ENCODE peak calls at places on chromosomes 4 and X, in five cellular contexts. Y, G, A, P and E are unnamed samples.
A peak's percentile ranks its signal among the peaks of the same experiment; 100 is the strongest.

GRCh38 chr4:102343964-102344519 is 1.2 kb downstream of the SLC39A8 start:
- DNase-seq in Y (no peak), G (peak; percentile 70), A (no peak), P (peak; percentile 79), E (no peak)

GRCh38 chr4:73648478-73648877 is 28.2 kb upstream of the RASSF6 start:
- DNase-seq in Y (no peak), G (no peak), A (no peak), P (no peak), E (no peak)

GRCh38 chrX:10015711-10016515 is 48.8 kb downstream of the CLDN34 start:
- DNase-seq in Y (no peak), G (no peak), A (peak; percentile 57), P (no peak), E (no peak)

GRCh38 chr4:26302390-26302897 is 18.4 kb upstream of the RBPJ start:
- DNase-seq in Y (no peak), G (no peak), A (no peak), P (no peak), E (no peak)

GRCh38 chrX:149286940-149287349 is 218.2 kb downstream of the IDS start:
- DNase-seq in Y (peak; percentile 0), G (peak; percentile 30), A (peak; percentile 58), P (peak; percentile 53), E (peak; percentile 18)

GRCh38 chr4:53196872-53197759 is 168.7 kb downstream of the SCFD2 start:
- DNase-seq in Y (peak; percentile 82), G (peak; percentile 79), A (peak; percentile 95), P (peak; percentile 73), E (peak; percentile 80)

GRCh38 chr4:153705743-153706468 is 21.8 kb downstream of the TLR2 start:
- DNase-seq in Y (no peak), G (no peak), A (no peak), P (no peak), E (no peak)

GRCh38 chr4:139704915-139705485 is 39.4 kb downstream of the MGST2 start:
- DNase-seq in Y (no peak), G (peak; percentile 28), A (no peak), P (no peak), E (no peak)

GRCh38 chr4:56226579-56226978 is 160.7 kb downstream of the AASDH start:
- DNase-seq in Y (no peak), G (no peak), A (no peak), P (no peak), E (no peak)

GRCh38 chr4:85423414-85423813 is 51.5 kb upstream of the ARHGAP24 start:
- DNase-seq in Y (no peak), G (peak; percentile 87), A (no peak), P (no peak), E (peak; percentile 37)

GRCh38 chrX:152907084-152907651 is 9.3 kb downstream of the ZNF185 start:
- DNase-seq in Y (no peak), G (no peak), A (peak; percentile 73), P (peak; percentile 47), E (no peak)

GRCh38 chr4:136742330-136742729 is 790.0 kb downstream of the PCDH18 start:
- DNase-seq in Y (no peak), G (no peak), A (peak; percentile 55), P (no peak), E (peak; percentile 3)

GRCh38 chrX:65997978-65998717 is 41.7 kb downstream of the VSIG4 start:
- DNase-seq in Y (no peak), G (no peak), A (no peak), P (no peak), E (no peak)

GRCh38 chr4:5866841-5867782 is 25.8 kb downstream of the CRMP1 start:
- DNase-seq in Y (no peak), G (no peak), A (no peak), P (no peak), E (no peak)

GRCh38 chr4:126986005-126986404 is 646.8 kb upstream of the INTU start:
- DNase-seq in Y (no peak), G (no peak), A (no peak), P (no peak), E (no peak)

GRCh38 chrX:13053171-13053570 is 8.8 kb upstream of the FAM9C start:
- DNase-seq in Y (no peak), G (no peak), A (no peak), P (no peak), E (no peak)

GRCh38 chr4:13733817-13734216 is 106.3 kb upstream of the BOD1L1 start:
- DNase-seq in Y (no peak), G (no peak), A (peak; percentile 41), P (no peak), E (peak; percentile 69)

GRCh38 chrX:13955095-13955647 is 74.5 kb downstream of the GEMIN8 start:
- DNase-seq in Y (no peak), G (no peak), A (no peak), P (no peak), E (no peak)

GRCh38 chr4:169116270-169116901 is 106.3 kb upstream of the CBR4 start:
- DNase-seq in Y (no peak), G (peak; percentile 41), A (peak; percentile 51), P (no peak), E (no peak)